ENCODE peak calls at places on chromosomes 3 and 15, in nine cellular contexts. L is right cardiac atrium, B is GM23338, H is lower lobe of right lung, W is sigmoid colon, Y is GM23248, N is ascending aorta, E is aorta, C is Panc1. A is an unnamed sample. For H3K27me3, the result is how much of the 10 kb centered on the place peaks cover.

GRCh38 chr3:122940628-122941086 is 86.9 kb downstream of the SEMA5B start:
- DNase-seq in B (no peak), N (no peak), E (no peak), H (no peak), Y (peak), C (no peak), W (peak), L (no peak), A (no peak)

GRCh38 chr3:173371848-173372487 is 25.6 kb upstream of the NLGN1 start:
- DNase-seq in B (peak), N (no peak), E (peak), H (no peak), Y (peak), W (no peak), C (no peak), L (no peak), A (no peak)

GRCh38 chr3:184560531-184560930 is 1.1 kb upstream of the EPHB3 start:
- DNase-seq in W (no peak), C (no peak), Y (no peak), N (no peak), E (peak), L (no peak), B (no peak), H (peak), A (no peak)

GRCh38 chr3:174280186-174280585 is 578.9 kb upstream of the NAALADL2 start:
- DNase-seq in N (no peak), L (no peak), E (no peak), C (no peak), H (no peak), W (no peak), B (no peak), Y (no peak), A (no peak)

GRCh38 chr15:41780727-41781126 is 6.4 kb downstream of the MAPKBP1 start:
- DNase-seq in Y (no peak), N (no peak), B (no peak), C (no peak), W (no peak), L (no peak), H (no peak), E (no peak), A (no peak)

GRCh38 chr3:112610121-112610520 is 30.8 kb downstream of the CCDC80 start:
- DNase-seq in C (no peak), E (no peak), W (no peak), H (no peak), Y (peak), N (no peak), L (no peak), B (no peak), A (no peak)

GRCh38 chr15:25829075-25829474 is 34.1 kb downstream of the ATP10A start:
- DNase-seq in Y (peak), W (no peak), N (no peak), C (no peak), L (no peak), B (no peak), E (no peak), H (no peak), A (no peak)

GRCh38 chr15:87907676-87908446 is 348.7 kb downstream of the NTRK3 start:
- DNase-seq in W (no peak), Y (no peak), E (no peak), C (no peak), B (no peak), L (no peak), H (no peak), N (no peak), A (no peak)

GRCh38 chr15:90393040-90393439 is 5.0 kb downstream of the IQGAP1 start:
- DNase-seq in N (no peak), W (no peak), L (no peak), H (no peak), B (no peak), C (no peak), Y (no peak), E (no peak), A (no peak)

GRCh38 chr3:109369510-109369909 is 32.2 kb upstream of the DPPA4 start:
- DNase-seq in C (no peak), H (no peak), Y (no peak), N (no peak), L (no peak), B (peak), W (no peak), E (no peak), A (no peak)

GRCh38 chr15:66721501-66721937 is 19.5 kb downstream of the SMAD6 start:
- DNase-seq in L (no peak), E (peak), C (no peak), W (no peak), N (no peak), H (no peak), B (no peak), Y (peak), A (no peak)

GRCh38 chr15:52710050-52710709 is 31.0 kb upstream of the ATOSA start:
- DNase-seq in Y (no peak), H (no peak), C (no peak), W (no peak), N (no peak), B (no peak), E (no peak), L (no peak), A (no peak)

GRCh38 chr3:3776607-3777006 is 22.6 kb upstream of the LRRN1 start:
- DNase-seq in H (no peak), W (no peak), B (no peak), Y (no peak), E (no peak), L (no peak), C (no peak), N (no peak), A (no peak)

GRCh38 chr15:58529041-58529440 is 97.2 kb downstream of the LIPC start:
- DNase-seq in L (no peak), Y (no peak), E (no peak), B (no peak), C (no peak), W (no peak), H (no peak), N (no peak), A (peak)

GRCh38 chr3:159273608-159274007 is 471.8 kb downstream of the MFSD1 start:
- DNase-seq in C (no peak), W (no peak), L (peak), B (peak), Y (peak), E (no peak), H (no peak), N (no peak), A (no peak)

GRCh38 chr15:60469893-60470641 is 8.9 kb downstream of the ICE2 start:
- DNase-seq in L (no peak), E (no peak), B (no peak), H (no peak), C (no peak), W (no peak), Y (peak), N (no peak), A (no peak)

GRCh38 chr15:85137507-85138175 is 156.0 kb downstream of the PDE8A start:
- DNase-seq in C (no peak), Y (no peak), N (no peak), L (no peak), B (no peak), E (no peak), H (no peak), W (no peak), A (no peak)

GRCh38 chr3:107962946-107963345 is 127.9 kb downstream of the CD47 start:
- DNase-seq in N (no peak), L (no peak), W (no peak), Y (peak), B (no peak), H (no peak), E (no peak), C (no peak), A (no peak)

GRCh38 chr3:64509216-64509615 is 178.6 kb downstream of the ADAMTS9 start:
- DNase-seq in C (no peak), L (no peak), N (no peak), H (no peak), Y (no peak), W (no peak), B (no peak), E (no peak), A (no peak)

GRCh38 chr15:25762015-25762662 is 101.0 kb downstream of the ATP10A start:
- DNase-seq in C (no peak), L (no peak), B (no peak), Y (peak), N (no peak), H (no peak), E (no peak), W (no peak), A (no peak)

GRCh38 chr15:31086344-31086743 is 15.2 kb downstream of the TRPM1 start:
- DNase-seq in W (no peak), L (no peak), B (no peak), H (no peak), N (no peak), E (no peak), C (no peak), Y (no peak), A (no peak)

GRCh38 chr3:141239551-141240281 is 8.1 kb downstream of the PXYLP1 start:
- DNase-seq in C (no peak), L (no peak), B (no peak), H (no peak), N (no peak), W (no peak), Y (no peak), E (no peak), A (no peak)

GRCh38 chr3:122626515-122627180 is 49.2 kb downstream of the PARP15 start:
- DNase-seq in B (no peak), E (no peak), L (no peak), W (no peak), Y (no peak), H (no peak), N (no peak), C (no peak), A (no peak)

GRCh38 chr15:50676799-50677483 is 9.7 kb downstream of the TRPM7 start:
- DNase-seq in W (no peak), B (no peak), L (no peak), E (no peak), Y (peak), C (no peak), N (no peak), H (no peak), A (no peak)

GRCh38 chr3:52234516-52235447 is 4.2 kb downstream of the TWF2 start:
- DNase-seq in C (no peak), N (no peak), B (no peak), W (no peak), H (peak), E (peak), L (peak), Y (no peak), A (no peak)

GRCh38 chr15:78034495-78035191 is 42.9 kb downstream of the TBC1D2B start:
- DNase-seq in L (no peak), Y (no peak), E (no peak), B (no peak), N (no peak), H (peak), W (no peak), C (no peak), A (peak)

GRCh38 chr3:146712826-146713225 is 107.7 kb upstream of the PLSCR5 start:
- DNase-seq in L (no peak), H (no peak), W (no peak), Y (peak), E (no peak), C (no peak), B (no peak), N (no peak), A (no peak)

GRCh38 chr3:25548836-25549235 is 115.9 kb downstream of the TOP2B start:
- DNase-seq in H (no peak), Y (no peak), L (no peak), W (no peak), N (no peak), C (no peak), B (no peak), E (no peak), A (no peak)

GRCh38 chr3:133256787-133257483 is 142.9 kb upstream of the BFSP2 start:
- DNase-seq in C (no peak), H (no peak), Y (peak), N (no peak), E (no peak), L (no peak), B (no peak), W (no peak), A (no peak)

GRCh38 chr3:122305818-122306621 is 19.0 kb upstream of the CSTA start:
- DNase-seq in B (peak), W (no peak), N (no peak), L (no peak), C (peak), E (no peak), Y (no peak), H (no peak), A (peak)

GRCh38 chr3:52851348-52851747 is 16.5 kb upstream of the MUSTN1 start:
- DNase-seq in W (no peak), E (no peak), B (peak), C (peak), H (no peak), N (no peak), Y (peak), L (no peak), A (no peak)

GRCh38 chr3:15439476-15439875 is 12.1 kb downstream of the EAF1 start:
- DNase-seq in C (no peak), W (no peak), H (no peak), B (no peak), E (no peak), L (no peak), Y (peak), N (no peak), A (no peak)

GRCh38 chr15:74304459-74304858 is 63.0 kb downstream of the CYP11A1 start:
- DNase-seq in Y (no peak), N (no peak), H (no peak), W (no peak), E (no peak), B (no peak), C (no peak), L (no peak), A (no peak)
- H3K27me3 ChIP-seq in Y (under half), N (under half), H (half or more), W (under half), E (under half), B (half or more), C (under half), L (under half), A (under half)

GRCh38 chr15:27955087-27955486 is 144.0 kb downstream of the OCA2 start:
- DNase-seq in W (no peak), N (no peak), L (no peak), B (no peak), Y (no peak), H (no peak), E (no peak), C (no peak), A (no peak)
- H3K27me3 ChIP-seq in W (under half), N (under half), L (under half), B (under half), Y (under half), H (under half), E (under half), C (under half), A (under half)

DNA sequence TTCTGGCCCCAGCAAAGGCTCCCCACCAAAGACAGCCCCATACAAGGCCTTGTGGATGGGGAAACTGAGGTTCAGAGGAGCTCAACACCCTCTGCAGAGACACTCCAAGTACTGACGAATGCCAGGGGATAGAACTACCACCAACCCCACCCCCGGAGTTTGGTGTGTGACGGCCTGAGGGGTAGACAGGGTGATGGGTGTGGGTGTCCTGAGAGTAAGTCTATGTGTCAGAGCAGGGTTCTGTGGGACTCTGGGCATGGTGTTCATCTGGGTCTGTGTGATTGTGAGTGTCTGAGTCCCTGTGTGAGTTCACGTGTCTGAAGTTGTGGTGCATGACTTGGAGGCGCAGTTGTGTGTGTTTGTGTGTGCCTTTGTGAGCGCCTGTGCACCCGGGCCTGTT is 7.4 kb downstream of the PTH1R start:
- DNase-seq in N (no peak), E (no peak), Y (no peak), W (no peak), C (no peak), B (no peak), H (no peak), L (no peak), A (no peak)
- H3K27me3 ChIP-seq in N (under half), E (under half), Y (under half), W (under half), C (under half), B (half or more), H (under half), L (under half), A (under half)

DNA sequence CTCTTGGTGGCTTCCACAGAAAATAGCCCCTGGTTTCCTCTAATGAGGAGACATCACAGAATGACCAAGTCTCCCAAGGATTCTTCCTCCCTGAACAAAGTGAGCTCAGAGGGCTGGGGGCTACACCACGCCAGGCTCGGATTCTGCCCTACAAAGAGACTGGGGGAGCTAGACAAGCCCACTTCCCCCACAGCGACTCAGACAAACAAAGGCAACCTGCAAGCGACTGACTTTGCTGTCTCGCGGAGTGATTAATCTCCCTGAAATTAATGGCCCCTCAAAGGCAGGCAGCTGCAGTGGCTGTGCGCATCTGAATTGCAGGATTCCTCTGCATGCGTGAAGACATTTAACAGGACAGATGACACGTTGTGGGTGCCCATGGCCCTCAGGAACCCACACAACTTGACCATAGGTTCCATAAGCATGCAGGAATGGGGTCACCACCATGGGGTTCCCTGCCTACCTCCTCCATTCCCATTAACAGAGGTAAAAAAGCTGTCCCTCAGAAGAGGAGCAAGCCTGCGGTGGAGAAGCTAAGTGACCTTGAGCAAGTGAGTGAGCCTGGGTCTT is 18.4 kb downstream of the CTXND1 start:
- DNase-seq in E (no peak), W (no peak), N (no peak), B (no peak), L (no peak), C (no peak), H (no peak), Y (no peak), A (no peak)
- H3K27me3 ChIP-seq in E (under half), W (under half), N (under half), B (under half), L (under half), C (under half), H (under half), Y (under half), A (under half)

DNA sequence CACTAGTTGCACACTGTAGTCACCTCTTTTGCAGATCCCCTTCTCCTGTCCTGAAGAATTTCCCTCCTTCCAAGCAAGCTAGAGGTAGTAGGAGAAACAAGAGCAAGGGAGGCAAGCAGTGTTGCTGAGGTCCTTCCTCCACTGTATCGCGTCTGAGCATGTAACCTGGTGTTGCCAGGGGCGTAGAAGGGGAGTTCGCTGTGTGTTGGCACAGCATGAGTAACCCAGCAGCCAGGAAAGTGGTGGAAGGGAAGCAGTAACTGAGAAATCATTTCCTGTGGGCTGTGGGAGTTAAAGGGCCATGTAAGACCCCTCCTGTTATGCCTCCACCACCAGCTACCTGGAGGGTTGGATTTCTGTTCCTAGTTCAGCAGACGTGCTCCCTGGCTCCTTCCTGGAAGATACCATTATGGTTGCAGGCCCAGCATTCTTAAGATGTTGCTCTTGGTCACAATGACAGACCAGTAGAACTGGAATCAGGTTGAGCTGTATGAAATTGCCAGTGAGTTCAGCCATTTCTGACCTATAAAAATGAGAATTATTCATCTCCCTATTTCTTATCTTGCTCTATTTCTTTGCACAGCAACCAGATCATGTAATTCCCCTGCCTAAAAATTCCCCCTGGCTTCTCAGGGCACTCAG is 215.3 kb upstream of the TOPAZ1 start:
- DNase-seq in E (no peak), B (no peak), Y (no peak), H (no peak), W (no peak), N (no peak), C (no peak), L (no peak), A (no peak)
- H3K27me3 ChIP-seq in E (under half), B (under half), Y (under half), H (under half), W (under half), N (under half), C (under half), L (under half), A (under half)

GRCh38 chr15:96348112-96349027 is 17.9 kb downstream of the NR2F2 start:
- DNase-seq in W (no peak), C (no peak), B (peak), N (no peak), H (no peak), Y (no peak), L (peak), E (no peak), A (no peak)
- H3K27me3 ChIP-seq in W (under half), C (under half), B (half or more), N (under half), H (under half), Y (under half), L (under half), E (under half), A (under half)

GRCh38 chr3:17800232-17800631 is 57.8 kb upstream of the TBC1D5 start:
- DNase-seq in E (no peak), H (no peak), N (no peak), B (no peak), W (no peak), L (no peak), Y (peak), C (no peak), A (no peak)
- H3K27me3 ChIP-seq in E (under half), H (under half), N (under half), B (under half), W (under half), L (under half), Y (under half), C (under half), A (under half)